ENCODE peak calls at places on chromosome 1, in four cellular contexts. V is neural progenitor cell, B is neuronal stem cell, J is OCI-LY7. F is an unnamed sample.

GRCh38 chr1:52482326-52483004 is 70.4 kb downstream of the TUT4 start:
- DNase-seq in V (no peak), B (no peak), J (no peak), F (no peak)

GRCh38 chr1:11520531-11521233 is 41.7 kb downstream of the DISP3 start:
- DNase-seq in B (no peak), J (no peak), V (no peak), F (no peak)

GRCh38 chr1:59266927-59267293 is 30.0 kb upstream of the FGGY start:
- DNase-seq in V (no peak), J (no peak), B (no peak), F (no peak)

GRCh38 chr1:93613895-93614294 is 67.7 kb downstream of the BCAR3 start:
- DNase-seq in J (no peak), V (peak), B (no peak), F (peak)

GRCh38 chr1:115469703-115470476 is 131.8 kb upstream of the NGF start:
- DNase-seq in B (peak), V (peak), J (peak), F (peak)

GRCh38 chr1:65343286-65343685 is 33.9 kb downstream of the DNAJC6 start:
- DNase-seq in J (no peak), V (no peak), B (no peak), F (peak)

GRCh38 chr1:201450721-201451291 is 18.2 kb downstream of the PHLDA3 start:
- DNase-seq in V (peak), B (no peak), J (peak), F (peak)

GRCh38 chr1:116067564-116067887 is 43.7 kb upstream of the MAB21L3 start:
- DNase-seq in V (no peak), J (no peak), B (no peak), F (peak)

GRCh38 chr1:21124846-21125245 is 51.9 kb downstream of the EIF4G3 start:
- DNase-seq in J (no peak), V (no peak), B (no peak), F (peak)

GRCh38 chr1:167563579-167564246 is 10.2 kb upstream of the CREG1 start:
- DNase-seq in J (no peak), B (no peak), V (no peak), F (no peak)

GRCh38 chr1:224769987-224770693 is 154.0 kb downstream of the CNIH3 start:
- DNase-seq in V (no peak), J (no peak), B (no peak), F (peak)

GRCh38 chr1:157551694-157552693 is at the start of gene FCRL5:
- DNase-seq in B (no peak), V (no peak), J (peak), F (no peak)

GRCh38 chr1:204493145-204493881 is 1.3 kb downstream of the PIK3C2B start:
- DNase-seq in B (no peak), J (peak), V (peak), F (peak)

GRCh38 chr1:91901231-91901630 is 15.3 kb upstream of the TGFBR3 start:
- DNase-seq in V (no peak), J (no peak), B (no peak), F (peak)
- H2AFZ ChIP-seq in V (no peak), J (no peak), B (no peak), F (no peak)

DNA sequence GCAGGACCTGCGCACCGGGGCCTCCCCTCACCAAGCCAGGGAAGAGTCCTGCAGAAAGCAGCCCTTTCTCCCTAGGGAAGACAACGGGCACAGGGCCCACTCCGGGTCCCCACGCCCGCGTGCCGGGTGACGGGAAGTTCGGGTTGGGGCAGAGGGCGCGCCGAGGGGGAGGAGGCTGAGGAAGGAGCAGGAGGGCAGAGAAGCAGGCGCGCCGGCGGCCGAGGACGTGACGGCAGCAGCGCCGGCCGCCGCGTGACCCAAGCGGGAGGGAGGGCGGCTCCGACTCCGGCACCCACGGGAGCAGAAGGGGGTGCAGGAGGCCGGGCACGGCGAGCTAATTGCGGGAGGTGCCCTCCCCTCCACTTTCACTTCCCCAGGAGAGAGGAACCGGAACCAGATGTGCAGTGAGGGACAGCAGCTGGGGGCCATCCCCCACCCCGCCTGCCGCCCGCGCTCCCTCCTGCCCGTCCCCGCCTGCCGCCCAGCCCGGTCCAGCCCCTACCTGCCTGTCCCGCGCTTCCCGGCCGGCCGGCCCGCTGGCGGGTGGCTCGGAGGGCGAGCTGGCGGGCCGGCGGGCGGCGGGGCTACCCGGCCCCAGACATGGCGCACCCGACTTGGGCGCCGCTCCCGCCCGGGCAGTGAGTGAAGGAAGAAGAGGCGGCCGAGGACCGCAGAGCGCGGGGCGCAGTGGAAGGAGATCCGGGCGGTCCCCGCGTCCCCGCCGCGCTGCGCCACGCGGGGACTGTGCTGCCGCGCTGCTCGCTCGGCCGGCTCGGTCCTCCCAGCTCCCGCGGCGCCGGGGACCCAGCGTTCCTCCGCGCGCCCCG is 510 bp downstream of the DENND4B start:
- DNase-seq in V (peak), J (peak), B (no peak), F (peak)
- H2AFZ ChIP-seq in V (peak), J (peak), B (peak), F (peak)

DNA sequence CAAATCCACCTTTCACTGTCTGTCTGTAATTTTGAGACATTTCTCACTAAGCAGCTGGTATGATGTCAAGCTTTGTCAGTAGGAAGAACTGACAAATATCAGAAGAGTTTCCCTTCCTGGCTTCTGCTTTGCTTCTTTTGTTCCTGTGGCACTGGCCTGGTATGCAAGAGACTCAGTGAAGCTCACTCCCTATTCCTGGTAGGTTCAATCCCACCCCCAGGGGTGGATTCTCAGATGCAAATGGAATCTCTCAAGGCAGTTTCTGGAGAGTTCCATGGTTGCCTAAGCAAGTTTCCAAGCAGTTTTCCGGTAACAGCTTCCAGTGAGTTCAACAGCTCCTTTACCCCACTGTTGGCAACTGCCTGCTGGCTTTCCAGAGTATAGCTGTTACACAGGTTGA is 683.4 kb downstream of the PTPRC start:
- DNase-seq in B (no peak), J (no peak), V (no peak), F (no peak)
- H2AFZ ChIP-seq in B (peak), J (no peak), V (peak), F (no peak)

GRCh38 chr1:110408488-110408887 is 994 bp upstream of the LAMTOR5 start:
- DNase-seq in V (no peak), B (no peak), J (no peak), F (no peak)

GRCh38 chr1:110411173-110411572 is 3.7 kb upstream of the LAMTOR5 start:
- DNase-seq in J (no peak), B (no peak), V (no peak), F (no peak)

GRCh38 chr1:110407260-110408210 is at the start of gene LAMTOR5:
- DNase-seq in V (peak), J (peak), B (peak), F (peak)

DNA sequence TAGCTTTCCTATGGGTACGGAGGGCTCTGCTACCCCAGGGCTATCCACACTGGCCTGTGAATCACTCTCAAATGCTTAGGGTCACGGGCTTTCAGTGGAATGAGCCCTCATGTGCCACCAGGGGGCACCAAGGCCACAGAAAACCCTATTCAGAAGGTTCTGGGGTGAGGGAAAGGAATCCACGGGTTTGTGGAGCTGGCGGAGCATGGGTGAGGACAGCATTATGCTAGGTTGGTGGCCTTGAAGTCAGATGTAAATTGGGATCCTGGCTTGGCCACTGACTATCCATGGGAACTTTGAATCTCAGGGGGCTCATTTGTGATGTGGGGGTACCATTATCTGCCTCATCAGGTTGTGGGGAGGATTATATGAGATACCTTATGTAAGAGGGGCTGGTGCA is 5.1 kb upstream of the LAMTOR5 start:
- DNase-seq in B (peak), J (peak), V (peak), F (peak)
- H2AFZ ChIP-seq in B (no peak), J (peak), V (no peak), F (peak)

GRCh38 chr1:96475882-96476281 is 245.7 kb upstream of the PTBP2 start:
- DNase-seq in B (no peak), J (no peak), V (no peak), F (no peak)

GRCh38 chr1:96481410-96481809 is 240.2 kb upstream of the PTBP2 start:
- DNase-seq in V (no peak), J (no peak), B (no peak), F (no peak)

GRCh38 chr1:96474985-96475743 is 246.4 kb upstream of the PTBP2 start:
- DNase-seq in J (no peak), B (no peak), V (no peak), F (no peak)

GRCh38 chr1:96473791-96474452 is 247.7 kb upstream of the PTBP2 start:
- DNase-seq in V (peak), B (no peak), J (no peak), F (peak)

GRCh38 chr1:96478228-96478627 is 243.4 kb upstream of the PTBP2 start:
- DNase-seq in B (no peak), J (no peak), V (peak), F (no peak)
- H2AFZ ChIP-seq in B (no peak), J (no peak), V (no peak), F (no peak)

DNA sequence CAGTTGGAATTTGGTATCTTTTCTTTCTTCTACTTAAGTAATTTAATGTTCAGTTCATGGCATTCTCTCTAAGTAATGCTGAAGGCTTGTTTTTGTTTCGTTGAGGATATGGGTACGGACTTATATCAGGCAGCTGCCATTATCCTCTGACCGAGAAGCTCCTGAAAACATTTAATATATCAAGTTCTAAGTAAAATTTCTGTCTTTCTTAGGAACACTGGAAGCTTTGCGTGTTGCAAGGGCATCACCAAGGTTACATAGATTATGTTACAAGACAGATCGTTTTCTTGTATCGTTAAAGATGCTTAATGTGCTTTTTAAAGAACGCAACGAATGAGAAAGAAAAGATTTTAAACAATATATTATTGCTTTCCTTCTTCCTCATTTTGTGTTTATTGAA is 1.0 kb upstream of the GALNT2 start:
- DNase-seq in B (no peak), V (no peak), J (no peak), F (no peak)
- H2AFZ ChIP-seq in B (peak), V (no peak), J (peak), F (no peak)

DNA sequence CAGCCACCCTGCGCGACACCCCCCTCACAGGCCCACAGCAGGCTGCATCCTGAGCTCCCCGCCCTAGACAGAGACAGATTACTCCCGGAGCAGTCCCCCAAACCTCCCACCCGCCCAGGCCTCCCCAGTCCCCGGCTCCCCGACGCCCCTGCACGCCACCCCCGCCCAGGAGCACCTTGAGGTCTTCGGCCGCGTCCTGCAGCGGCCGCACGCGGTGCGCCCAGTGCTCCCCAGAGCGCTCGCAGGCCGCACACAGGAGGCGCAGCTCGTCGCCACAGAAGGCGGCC is 713 bp downstream of the TRIM11 start:
- DNase-seq in J (peak), V (no peak), B (no peak), F (peak)
- H2AFZ ChIP-seq in J (peak), V (no peak), B (peak), F (peak)

F was measured in IMR-90.